ENCODE peak calls at places on chromosomes 4 and X, in nine cellular contexts. One of them, this sample, is unnamed.

GRCh38 chr4:20543131-20543530 is 157.1 kb upstream of the PACRGL start:
- DNase-seq in body of pancreas: no peak
- DNase-seq in breast epithelium: no peak
- DNase-seq in HCT116: no peak
- DNase-seq in endothelial cell of umbilical vein: no peak
- DNase-seq in lower leg skin: no peak
- DNase-seq in adrenal gland: no peak
- DNase-seq in stomach: no peak
- DNase-seq in ovary: no peak
- DNase-seq in this sample: no peak

GRCh38 chr4:105548483-105548882 is 3.9 kb upstream of the ARHGEF38 start:
- DNase-seq in lower leg skin: no peak
- DNase-seq in body of pancreas: no peak
- DNase-seq in ovary: no peak
- DNase-seq in endothelial cell of umbilical vein: no peak
- DNase-seq in HCT116: no peak
- DNase-seq in adrenal gland: no peak
- DNase-seq in stomach: no peak
- DNase-seq in breast epithelium: no peak
- DNase-seq in this sample: no peak

GRCh38 chr4:75662626-75663025 is 10.6 kb downstream of the G3BP2 start:
- DNase-seq in lower leg skin: no peak
- DNase-seq in HCT116: no peak
- DNase-seq in ovary: no peak
- DNase-seq in adrenal gland: no peak
- DNase-seq in body of pancreas: no peak
- DNase-seq in breast epithelium: no peak
- DNase-seq in endothelial cell of umbilical vein: no peak
- DNase-seq in stomach: no peak
- DNase-seq in this sample: no peak

GRCh38 chrX:31092476-31092875 is 20.6 kb upstream of the FTHL17 start:
- DNase-seq in adrenal gland: no peak
- DNase-seq in stomach: no peak
- DNase-seq in breast epithelium: no peak
- DNase-seq in ovary: no peak
- DNase-seq in HCT116: no peak
- DNase-seq in endothelial cell of umbilical vein: no peak
- DNase-seq in body of pancreas: no peak
- DNase-seq in lower leg skin: no peak
- DNase-seq in this sample: no peak

GRCh38 chr4:79141530-79141929 is 184.3 kb downstream of the NAA11 start:
- DNase-seq in stomach: no peak
- DNase-seq in breast epithelium: no peak
- DNase-seq in adrenal gland: no peak
- DNase-seq in endothelial cell of umbilical vein: no peak
- DNase-seq in HCT116: no peak
- DNase-seq in ovary: no peak
- DNase-seq in body of pancreas: no peak
- DNase-seq in lower leg skin: peak
- DNase-seq in this sample: no peak

GRCh38 chr4:66629927-66630326 is 915.4 kb downstream of the CENPC start:
- DNase-seq in adrenal gland: no peak
- DNase-seq in body of pancreas: no peak
- DNase-seq in breast epithelium: no peak
- DNase-seq in HCT116: no peak
- DNase-seq in ovary: no peak
- DNase-seq in stomach: no peak
- DNase-seq in endothelial cell of umbilical vein: no peak
- DNase-seq in lower leg skin: no peak
- DNase-seq in this sample: no peak

GRCh38 chr4:186137193-186137792 is 32.8 kb downstream of the FAM149A start:
- DNase-seq in body of pancreas: peak
- DNase-seq in adrenal gland: no peak
- DNase-seq in breast epithelium: no peak
- DNase-seq in HCT116: peak
- DNase-seq in stomach: no peak
- DNase-seq in ovary: no peak
- DNase-seq in lower leg skin: no peak
- DNase-seq in endothelial cell of umbilical vein: peak
- DNase-seq in this sample: no peak

GRCh38 chr4:7411896-7412585 is 22.7 kb downstream of the PSAPL1 start:
- DNase-seq in endothelial cell of umbilical vein: no peak
- DNase-seq in lower leg skin: peak
- DNase-seq in breast epithelium: peak
- DNase-seq in ovary: peak
- DNase-seq in stomach: peak
- DNase-seq in adrenal gland: peak
- DNase-seq in HCT116: no peak
- DNase-seq in body of pancreas: peak
- DNase-seq in this sample: no peak

GRCh38 chr4:40550900-40551546 is 78.6 kb downstream of the RBM47 start:
- DNase-seq in breast epithelium: no peak
- DNase-seq in HCT116: peak
- DNase-seq in endothelial cell of umbilical vein: peak
- DNase-seq in lower leg skin: no peak
- DNase-seq in stomach: peak
- DNase-seq in adrenal gland: no peak
- DNase-seq in ovary: no peak
- DNase-seq in body of pancreas: peak
- DNase-seq in this sample: no peak

DNA sequence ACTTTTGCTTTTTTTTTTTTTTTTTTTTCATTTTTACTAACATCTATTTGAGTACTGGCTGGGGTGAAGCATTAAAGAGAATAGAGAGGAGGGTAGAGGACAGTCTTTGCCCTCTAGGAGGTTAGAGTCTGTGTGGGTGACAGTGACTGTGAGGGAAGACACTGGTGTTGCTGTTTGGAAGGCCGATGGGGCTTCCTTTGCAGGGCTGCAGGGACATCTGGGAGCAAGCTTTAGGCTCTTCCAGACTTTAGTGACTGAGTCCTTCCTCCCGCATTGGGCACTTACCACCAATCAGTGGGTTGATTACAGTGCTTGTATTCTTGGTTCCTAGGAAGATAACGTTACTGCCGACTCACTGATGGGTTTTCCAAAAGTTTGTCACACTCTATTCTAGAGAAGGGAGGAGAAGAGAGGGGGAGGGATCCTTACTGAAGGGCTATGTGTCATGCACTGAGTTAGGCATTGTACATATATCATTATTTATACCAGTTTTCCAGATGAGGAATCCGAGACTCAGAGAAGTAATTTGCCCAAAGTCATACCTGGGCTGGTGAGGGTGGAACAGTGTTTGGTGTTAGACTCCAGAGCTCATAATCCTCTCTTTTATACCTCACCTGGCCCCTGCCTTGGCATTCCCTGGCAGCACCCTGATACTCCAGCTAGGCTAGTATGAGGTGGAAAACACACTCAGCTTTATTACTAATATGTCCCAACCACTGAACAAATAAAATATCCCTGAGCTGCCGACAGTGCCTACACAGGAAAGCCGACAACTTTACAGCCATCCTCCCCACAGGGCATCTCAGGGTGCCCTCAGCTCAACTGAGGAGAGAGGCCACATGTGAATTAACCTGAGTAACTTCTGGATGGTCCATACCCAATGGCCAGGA is 3.8 kb downstream of the CHST7 start:
- DNase-seq in ovary: no peak
- DNase-seq in body of pancreas: no peak
- DNase-seq in breast epithelium: no peak
- DNase-seq in HCT116: no peak
- DNase-seq in stomach: no peak
- DNase-seq in adrenal gland: no peak
- DNase-seq in endothelial cell of umbilical vein: no peak
- DNase-seq in lower leg skin: peak
- DNase-seq in this sample: no peak
- TF ChIP-seq POLR2A in ovary: no peak
- TF ChIP-seq POLR2A in body of pancreas: no peak
- TF ChIP-seq POLR2A in breast epithelium: no peak
- TF ChIP-seq POLR2A in HCT116: no peak
- TF ChIP-seq POLR2A in stomach: no peak
- TF ChIP-seq POLR2A in adrenal gland: no peak
- TF ChIP-seq POLR2A in endothelial cell of umbilical vein: no peak
- TF ChIP-seq POLR2A in lower leg skin: no peak
- TF ChIP-seq POLR2A in this sample: no peak

GRCh38 chrX:71103110-71103983 is 3.2 kb downstream of the CXorf65 start:
- DNase-seq in endothelial cell of umbilical vein: no peak
- DNase-seq in breast epithelium: no peak
- DNase-seq in HCT116: no peak
- DNase-seq in body of pancreas: no peak
- DNase-seq in ovary: no peak
- DNase-seq in lower leg skin: no peak
- DNase-seq in stomach: peak
- DNase-seq in adrenal gland: peak
- DNase-seq in this sample: no peak
- TF ChIP-seq POLR2A in endothelial cell of umbilical vein: no peak
- TF ChIP-seq POLR2A in breast epithelium: no peak
- TF ChIP-seq POLR2A in HCT116: no peak
- TF ChIP-seq POLR2A in body of pancreas: no peak
- TF ChIP-seq POLR2A in ovary: no peak
- TF ChIP-seq POLR2A in lower leg skin: no peak
- TF ChIP-seq POLR2A in stomach: no peak
- TF ChIP-seq POLR2A in adrenal gland: no peak
- TF ChIP-seq POLR2A in this sample: no peak

DNA sequence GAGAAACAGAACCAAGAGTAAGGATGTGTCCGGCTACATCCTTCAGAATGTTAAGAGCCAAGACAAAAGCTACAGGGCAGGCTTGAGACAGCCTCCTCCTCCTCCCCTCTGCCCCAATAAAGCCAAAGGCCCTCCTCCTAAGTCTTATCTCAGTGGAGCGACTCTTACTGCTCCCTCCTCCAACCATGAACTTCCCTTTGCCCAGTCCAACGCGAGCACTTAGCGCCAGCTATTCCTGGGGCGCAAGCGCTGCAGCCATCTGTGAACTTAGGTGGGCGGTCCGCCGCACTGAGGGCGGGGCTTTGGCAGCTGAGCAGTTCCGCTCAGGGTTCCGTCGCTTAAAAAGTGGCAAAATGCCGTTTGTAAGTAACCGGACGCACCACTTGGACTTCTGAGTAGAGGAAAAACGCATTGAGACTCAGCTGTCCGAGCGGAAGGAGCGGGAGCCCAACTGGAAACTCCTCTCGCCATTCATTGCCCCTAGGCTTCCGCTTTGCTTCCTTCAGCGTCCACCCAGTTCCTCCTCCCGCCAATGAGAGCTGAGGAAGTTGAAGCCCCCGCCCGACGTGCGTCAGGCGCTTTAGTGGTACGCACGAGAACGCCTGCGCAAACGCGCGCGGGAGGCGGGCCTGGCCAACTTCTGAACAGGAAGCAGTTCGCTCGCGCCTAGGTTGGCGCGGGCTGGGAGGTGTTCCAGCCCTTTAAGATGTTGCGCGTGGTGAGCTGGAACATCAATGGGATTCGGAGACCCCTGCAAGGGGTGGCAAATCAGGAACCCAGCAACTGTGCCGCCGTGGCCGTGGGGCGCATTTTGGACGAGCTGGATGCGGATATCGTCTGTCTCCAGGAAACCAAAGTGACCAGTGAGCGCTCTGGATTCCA is at the start of gene APEX2:
- DNase-seq in endothelial cell of umbilical vein: peak
- DNase-seq in lower leg skin: peak
- DNase-seq in HCT116: peak
- DNase-seq in stomach: peak
- DNase-seq in breast epithelium: peak
- DNase-seq in body of pancreas: peak
- DNase-seq in ovary: peak
- DNase-seq in adrenal gland: peak
- DNase-seq in this sample: peak
- TF ChIP-seq POLR2A in endothelial cell of umbilical vein: peak
- TF ChIP-seq POLR2A in lower leg skin: no peak
- TF ChIP-seq POLR2A in HCT116: peak
- TF ChIP-seq POLR2A in stomach: peak
- TF ChIP-seq POLR2A in breast epithelium: peak
- TF ChIP-seq POLR2A in body of pancreas: peak
- TF ChIP-seq POLR2A in ovary: peak
- TF ChIP-seq POLR2A in adrenal gland: peak
- TF ChIP-seq POLR2A in this sample: peak

GRCh38 chr4:143513314-143514211 is at the start of gene SMARCA5:
- DNase-seq in body of pancreas: peak
- DNase-seq in breast epithelium: peak
- DNase-seq in adrenal gland: peak
- DNase-seq in ovary: peak
- DNase-seq in lower leg skin: peak
- DNase-seq in HCT116: peak
- DNase-seq in endothelial cell of umbilical vein: peak
- DNase-seq in stomach: peak
- DNase-seq in this sample: peak
- TF ChIP-seq POLR2A in body of pancreas: peak
- TF ChIP-seq POLR2A in breast epithelium: peak
- TF ChIP-seq POLR2A in adrenal gland: peak
- TF ChIP-seq POLR2A in ovary: peak
- TF ChIP-seq POLR2A in lower leg skin: no peak
- TF ChIP-seq POLR2A in HCT116: peak
- TF ChIP-seq POLR2A in endothelial cell of umbilical vein: peak
- TF ChIP-seq POLR2A in stomach: peak
- TF ChIP-seq POLR2A in this sample: peak

DNA sequence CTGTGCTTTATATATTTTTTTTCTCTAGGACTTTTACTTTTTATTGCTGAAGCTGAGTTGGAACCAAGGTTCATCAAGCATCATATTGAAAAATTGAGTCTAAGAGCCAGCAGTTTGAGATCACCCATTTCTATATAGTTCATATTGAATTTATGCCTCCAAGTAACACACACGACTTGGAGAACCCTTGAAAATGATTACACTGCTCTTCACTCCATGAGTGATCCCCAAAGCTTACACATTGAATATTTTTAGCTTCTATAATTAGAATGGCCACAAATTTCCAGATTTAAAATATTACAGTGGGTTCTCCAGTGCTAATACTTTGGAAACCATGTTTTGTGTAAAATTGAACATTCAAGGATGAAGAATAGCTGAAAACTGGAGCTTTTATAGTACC is 144.4 kb upstream of the SLC4A4 start:
- DNase-seq in HCT116: no peak
- DNase-seq in lower leg skin: no peak
- DNase-seq in breast epithelium: no peak
- DNase-seq in ovary: no peak
- DNase-seq in adrenal gland: no peak
- DNase-seq in endothelial cell of umbilical vein: no peak
- DNase-seq in body of pancreas: no peak
- DNase-seq in stomach: no peak
- DNase-seq in this sample: no peak
- TF ChIP-seq POLR2A in HCT116: no peak
- TF ChIP-seq POLR2A in lower leg skin: no peak
- TF ChIP-seq POLR2A in breast epithelium: no peak
- TF ChIP-seq POLR2A in ovary: no peak
- TF ChIP-seq POLR2A in adrenal gland: no peak
- TF ChIP-seq POLR2A in endothelial cell of umbilical vein: no peak
- TF ChIP-seq POLR2A in body of pancreas: no peak
- TF ChIP-seq POLR2A in stomach: no peak
- TF ChIP-seq POLR2A in this sample: no peak

GRCh38 chrX:49233176-49233575 is at the start of gene CACNA1F:
- DNase-seq in body of pancreas: no peak
- DNase-seq in endothelial cell of umbilical vein: no peak
- DNase-seq in adrenal gland: no peak
- DNase-seq in breast epithelium: no peak
- DNase-seq in lower leg skin: no peak
- DNase-seq in ovary: no peak
- DNase-seq in stomach: no peak
- DNase-seq in HCT116: no peak
- DNase-seq in this sample: no peak
- TF ChIP-seq POLR2A in body of pancreas: no peak
- TF ChIP-seq POLR2A in endothelial cell of umbilical vein: no peak
- TF ChIP-seq POLR2A in adrenal gland: no peak
- TF ChIP-seq POLR2A in breast epithelium: no peak
- TF ChIP-seq POLR2A in lower leg skin: no peak
- TF ChIP-seq POLR2A in ovary: no peak
- TF ChIP-seq POLR2A in stomach: no peak
- TF ChIP-seq POLR2A in HCT116: no peak
- TF ChIP-seq POLR2A in this sample: no peak

GRCh38 chrX:119398974-119399771 is at the start of gene SLC25A43:
- DNase-seq in endothelial cell of umbilical vein: peak
- DNase-seq in breast epithelium: no peak
- DNase-seq in body of pancreas: peak
- DNase-seq in ovary: peak
- DNase-seq in adrenal gland: peak
- DNase-seq in HCT116: no peak
- DNase-seq in stomach: peak
- DNase-seq in lower leg skin: peak
- DNase-seq in this sample: peak
- TF ChIP-seq POLR2A in endothelial cell of umbilical vein: peak
- TF ChIP-seq POLR2A in breast epithelium: no peak
- TF ChIP-seq POLR2A in body of pancreas: peak
- TF ChIP-seq POLR2A in ovary: no peak
- TF ChIP-seq POLR2A in adrenal gland: no peak
- TF ChIP-seq POLR2A in HCT116: peak
- TF ChIP-seq POLR2A in stomach: no peak
- TF ChIP-seq POLR2A in lower leg skin: no peak
- TF ChIP-seq POLR2A in this sample: no peak